ENCODE peak calls at places on chromosomes 16 and 17, in eight cellular contexts. O is HEK293T; M is HT1080; C is psoas muscle; X is OCI-LY7; P is NCI-H1092; J is activated naive CD4-positive, alpha-beta T cell; Y is activated CD8-positive, alpha-beta T cell treated with anti-CD3 and anti-CD28 coated beads, Interleukin-2, amount 10 ng/mL, durations not matched to agents 7 days and 5 days. U is an unnamed sample.

GRCh38 chr17:57782642-57783337 is 37.7 kb upstream of the CCDC182 start:
- DNase-seq in P (no peak), X (no peak), M (no peak), O (no peak), J (no peak), C (peak; percentile 19), Y (no peak), U (no peak)

GRCh38 chr16:55367796-55368195 is 43.8 kb downstream of the IRX6 start:
- DNase-seq in P (no peak), O (no peak), C (no peak), M (no peak), J (no peak), Y (no peak), X (no peak), U (no peak)

GRCh38 chr17:78538033-78538776 is 39.0 kb downstream of the DNAH17 start:
- DNase-seq in J (no peak), C (no peak), X (no peak), O (no peak), M (peak; percentile 55), Y (no peak), P (no peak), U (no peak)

GRCh38 chr16:72878301-72879269 is 169.3 kb downstream of the ZFHX3 start:
- DNase-seq in M (no peak), P (no peak), C (no peak), X (no peak), Y (no peak), O (no peak), J (no peak), U (no peak)

GRCh38 chr17:62644487-62645173 is 17.2 kb downstream of the MRC2 start:
- DNase-seq in Y (no peak), P (no peak), C (no peak), X (no peak), J (no peak), O (peak; percentile 64), M (no peak), U (no peak)

GRCh38 chr17:1716912-1717695 is 6.9 kb upstream of the TLCD2 start:
- DNase-seq in X (peak; percentile 98), M (peak; percentile 99), J (peak; percentile 32), P (peak; percentile 88), C (peak; percentile 88), Y (peak; percentile 96), O (peak; percentile 83), U (peak; percentile 94)

GRCh38 chr17:48998557-48999440 is 1.6 kb downstream of the IGF2BP1 start:
- DNase-seq in J (no peak), C (no peak), O (no peak), P (no peak), Y (no peak), M (peak; percentile 51), X (peak; percentile 41), U (no peak)

GRCh38 chr17:37088459-37088858 is 139.7 kb downstream of the AATF start:
- DNase-seq in Y (peak; percentile 42), J (no peak), M (no peak), X (no peak), C (no peak), O (no peak), P (no peak), U (no peak)

GRCh38 chr17:58307468-58308172 is 21.0 kb downstream of the TSPOAP1 start:
- DNase-seq in X (no peak), C (no peak), M (no peak), Y (peak; percentile 19), P (no peak), J (no peak), O (no peak), U (no peak)

GRCh38 chr16:71412270-71413160 is 29.3 kb downstream of the TLE7 start:
- DNase-seq in C (peak; percentile 46), J (peak; percentile 7), P (peak; percentile 76), O (peak; percentile 84), M (peak; percentile 53), X (peak; percentile 77), Y (peak; percentile 77), U (peak; percentile 49)

GRCh38 chr16:2970563-2970962 is 1.4 kb downstream of the PAQR4 start:
- DNase-seq in X (no peak), O (no peak), Y (no peak), P (no peak), M (no peak), C (no peak), J (no peak), U (no peak)

GRCh38 chr16:70777973-70778406 is 23.0 kb downstream of the VAC14 start:
- DNase-seq in M (peak; percentile 22), Y (no peak), J (no peak), C (no peak), P (no peak), X (no peak), O (no peak), U (no peak)

GRCh38 chr17:35432176-35433074 is at the start of gene SLFN12:
- DNase-seq in Y (peak; percentile 61), J (no peak), P (no peak), O (no peak), M (peak; percentile 95), X (no peak), C (peak; percentile 49), U (no peak)

GRCh38 chr16:75032655-75033054 is 33.8 kb downstream of the ZNRF1 start:
- DNase-seq in C (no peak), X (no peak), P (no peak), O (no peak), Y (no peak), J (no peak), M (no peak), U (no peak)

GRCh38 chr16:67803894-67804293 is 2.5 kb downstream of the RANBP10 start:
- DNase-seq in C (no peak), X (peak; percentile 24), M (no peak), O (no peak), Y (no peak), J (no peak), P (no peak), U (no peak)

GRCh38 chr16:85157813-85158701 is 45.8 kb upstream of the CIBAR2 start:
- DNase-seq in J (no peak), P (no peak), C (no peak), M (peak; percentile 48), X (no peak), Y (peak; percentile 55), O (no peak), U (no peak)

GRCh38 chr16:2516391-2517240 is 2.9 kb downstream of the ATP6V0C start:
- DNase-seq in Y (no peak), X (no peak), O (no peak), C (peak; percentile 50), M (peak; percentile 48), J (no peak), P (no peak), U (no peak)

GRCh38 chr16:86509759-86510464 is 415 bp upstream of the FOXF1 start:
- DNase-seq in M (no peak), J (no peak), Y (no peak), X (no peak), C (peak; percentile 53), P (no peak), O (peak; percentile 79), U (no peak)

U was measured in HS-27A.